ENCODE peak calls at places on chromosomes 6 and 20, in five cellular contexts. One of them, this sample, is unnamed.

GRCh38 chr6:12233693-12234551 is 56.2 kb upstream of the EDN1 start:
- DNase-seq in K562: peak
- DNase-seq in HCT116: peak
- DNase-seq in GM12878: peak
- DNase-seq in H1: peak
- DNase-seq in this sample: peak

GRCh38 chr20:17171750-17172149 is 55.1 kb upstream of the PCSK2 start:
- DNase-seq in K562: no peak
- DNase-seq in HCT116: no peak
- DNase-seq in GM12878: no peak
- DNase-seq in H1: no peak
- DNase-seq in this sample: no peak

GRCh38 chr20:36645998-36646397 is at the start of gene SLA2:
- DNase-seq in K562: no peak
- DNase-seq in HCT116: no peak
- DNase-seq in GM12878: no peak
- DNase-seq in H1: no peak
- DNase-seq in this sample: no peak

GRCh38 chr6:28742668-28743270 is 181.0 kb downstream of the TRIM27 start:
- DNase-seq in K562: peak
- DNase-seq in HCT116: peak
- DNase-seq in GM12878: no peak
- DNase-seq in H1: peak
- DNase-seq in this sample: peak

GRCh38 chr6:3566812-3567211 is 110.0 kb upstream of the SLC22A23 start:
- DNase-seq in K562: no peak
- DNase-seq in HCT116: no peak
- DNase-seq in GM12878: no peak
- DNase-seq in H1: no peak
- DNase-seq in this sample: peak

GRCh38 chr20:34639755-34640222 is 37.1 kb downstream of the PIGU start:
- DNase-seq in K562: no peak
- DNase-seq in HCT116: no peak
- DNase-seq in GM12878: no peak
- DNase-seq in H1: no peak
- DNase-seq in this sample: no peak

GRCh38 chr20:60116128-60116909 is 158.1 kb downstream of the CDH26 start:
- DNase-seq in K562: peak
- DNase-seq in HCT116: no peak
- DNase-seq in GM12878: no peak
- DNase-seq in H1: no peak
- DNase-seq in this sample: no peak

GRCh38 chr6:81450180-81450579 is 302.3 kb downstream of the TENT5A start:
- DNase-seq in K562: no peak
- DNase-seq in HCT116: peak
- DNase-seq in GM12878: no peak
- DNase-seq in H1: no peak
- DNase-seq in this sample: peak

GRCh38 chr6:144264270-144265060 is 20.7 kb upstream of the UTRN start:
- DNase-seq in K562: no peak
- DNase-seq in HCT116: peak
- DNase-seq in GM12878: no peak
- DNase-seq in H1: no peak
- DNase-seq in this sample: peak

GRCh38 chr6:129936329-129937165 is 75.4 kb upstream of the TMEM244 start:
- DNase-seq in K562: peak
- DNase-seq in HCT116: peak
- DNase-seq in GM12878: peak
- DNase-seq in H1: peak
- DNase-seq in this sample: peak

GRCh38 chr6:38012573-38012972 is 193.0 kb downstream of the ZFAND3 start:
- DNase-seq in K562: peak
- DNase-seq in HCT116: peak
- DNase-seq in GM12878: no peak
- DNase-seq in H1: peak
- DNase-seq in this sample: peak

GRCh38 chr6:15879372-15880261 is 216.8 kb upstream of the DTNBP1 start:
- DNase-seq in K562: peak
- DNase-seq in HCT116: no peak
- DNase-seq in GM12878: no peak
- DNase-seq in H1: no peak
- DNase-seq in this sample: peak

GRCh38 chr6:110886555-110887167 is 12.1 kb downstream of the AMD1 start:
- DNase-seq in K562: no peak
- DNase-seq in HCT116: no peak
- DNase-seq in GM12878: no peak
- DNase-seq in H1: no peak
- DNase-seq in this sample: no peak

GRCh38 chr20:199996-200395 is 10.5 kb upstream of the DEFB128 start:
- DNase-seq in K562: no peak
- DNase-seq in HCT116: no peak
- DNase-seq in GM12878: no peak
- DNase-seq in H1: no peak
- DNase-seq in this sample: no peak

GRCh38 chr6:4319992-4320683 is 184.8 kb upstream of the ECI2 start:
- DNase-seq in K562: no peak
- DNase-seq in HCT116: no peak
- DNase-seq in GM12878: no peak
- DNase-seq in H1: no peak
- DNase-seq in this sample: peak

GRCh38 chr6:149840345-149841075 is 23.6 kb downstream of the LRP11 start:
- DNase-seq in K562: peak
- DNase-seq in HCT116: peak
- DNase-seq in GM12878: no peak
- DNase-seq in H1: no peak
- DNase-seq in this sample: peak

GRCh38 chr6:155939253-155939652 is 483.6 kb upstream of the NOX3 start:
- DNase-seq in K562: no peak
- DNase-seq in HCT116: no peak
- DNase-seq in GM12878: no peak
- DNase-seq in H1: no peak
- DNase-seq in this sample: no peak

GRCh38 chr20:20611165-20611564 is 101.3 kb downstream of the RALGAPA2 start:
- DNase-seq in K562: no peak
- DNase-seq in HCT116: no peak
- DNase-seq in GM12878: no peak
- DNase-seq in H1: no peak
- DNase-seq in this sample: no peak

GRCh38 chr20:45118028-45118427 is 3.1 kb upstream of the WFDC5 start:
- DNase-seq in K562: no peak
- DNase-seq in HCT116: no peak
- DNase-seq in GM12878: no peak
- DNase-seq in H1: no peak
- DNase-seq in this sample: no peak

GRCh38 chr6:44733146-44733545 is 345.6 kb downstream of the CDC5L start:
- DNase-seq in K562: no peak
- DNase-seq in HCT116: no peak
- DNase-seq in GM12878: no peak
- DNase-seq in H1: no peak
- DNase-seq in this sample: no peak

GRCh38 chr6:109362102-109362884 is 20.0 kb downstream of the CD164 start:
- DNase-seq in K562: no peak
- DNase-seq in HCT116: no peak
- DNase-seq in GM12878: no peak
- DNase-seq in H1: no peak
- DNase-seq in this sample: no peak

GRCh38 chr6:139577991-139578604 is 203.7 kb upstream of the CITED2 start:
- DNase-seq in K562: no peak
- DNase-seq in HCT116: no peak
- DNase-seq in GM12878: no peak
- DNase-seq in H1: no peak
- DNase-seq in this sample: peak

GRCh38 chr6:126055449-126055848 is 69.1 kb downstream of the TRMT11 start:
- DNase-seq in K562: no peak
- DNase-seq in HCT116: no peak
- DNase-seq in GM12878: no peak
- DNase-seq in H1: no peak
- DNase-seq in this sample: no peak

GRCh38 chr6:126056355-126057004 is 70.1 kb downstream of the TRMT11 start:
- DNase-seq in K562: peak
- DNase-seq in HCT116: no peak
- DNase-seq in GM12878: no peak
- DNase-seq in H1: no peak
- DNase-seq in this sample: no peak

GRCh38 chr6:126052485-126052884 is 66.1 kb downstream of the TRMT11 start:
- DNase-seq in K562: no peak
- DNase-seq in HCT116: no peak
- DNase-seq in GM12878: no peak
- DNase-seq in H1: no peak
- DNase-seq in this sample: no peak

GRCh38 chr6:126054258-126054702 is 67.9 kb downstream of the TRMT11 start:
- DNase-seq in K562: peak
- DNase-seq in HCT116: no peak
- DNase-seq in GM12878: no peak
- DNase-seq in H1: no peak
- DNase-seq in this sample: no peak

DNA sequence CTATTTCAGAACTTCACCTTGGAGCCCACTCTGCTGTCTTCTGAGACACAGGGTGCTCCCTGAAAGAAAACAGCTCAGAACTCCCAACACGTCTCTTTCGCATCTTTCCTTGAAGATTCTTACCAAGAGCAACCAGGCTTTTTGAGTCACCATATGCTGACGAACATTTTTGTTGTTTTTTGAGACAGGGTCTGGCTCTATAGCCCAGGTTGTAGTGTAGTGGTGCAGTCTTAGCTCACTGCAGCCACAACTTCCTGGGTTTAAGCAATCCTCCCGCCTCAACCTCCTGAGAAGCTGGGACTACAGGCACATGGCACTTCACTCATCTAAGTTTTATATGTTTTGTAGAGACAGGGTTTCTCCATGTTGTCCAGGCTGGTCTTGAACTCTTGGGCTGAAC is 68.5 kb downstream of the TRMT11 start:
- DNase-seq in K562: no peak
- DNase-seq in HCT116: no peak
- DNase-seq in GM12878: no peak
- DNase-seq in H1: no peak
- DNase-seq in this sample: no peak
- TF ChIP-seq CEBPB in K562: no peak
- TF ChIP-seq CEBPB in HCT116: no peak
- TF ChIP-seq CEBPB in GM12878: no peak
- TF ChIP-seq CEBPB in H1: no peak
- TF ChIP-seq CEBPB in this sample: no peak

DNA sequence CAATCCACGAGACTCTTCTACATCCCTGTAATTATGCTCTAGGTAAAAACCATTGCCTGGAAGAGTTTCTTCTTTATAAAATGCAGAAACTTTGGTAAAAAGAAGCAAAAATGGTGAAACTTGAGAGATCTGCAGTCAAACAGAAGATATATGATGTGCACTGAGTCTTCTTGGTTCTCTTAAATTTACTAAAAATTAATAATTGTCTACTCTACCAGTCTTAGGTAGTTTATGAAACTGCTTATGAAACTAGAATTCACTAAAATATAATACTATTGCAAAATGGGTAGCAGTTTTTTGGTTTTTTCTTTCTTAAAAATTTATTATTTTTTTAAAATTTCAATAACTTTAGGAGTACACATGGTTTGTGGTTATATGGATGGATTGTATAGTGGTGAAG is 519.1 kb upstream of the SOX4 start:
- DNase-seq in K562: no peak
- DNase-seq in HCT116: no peak
- DNase-seq in GM12878: no peak
- DNase-seq in H1: no peak
- DNase-seq in this sample: no peak
- TF ChIP-seq CEBPB in K562: no peak
- TF ChIP-seq CEBPB in HCT116: no peak
- TF ChIP-seq CEBPB in GM12878: no peak
- TF ChIP-seq CEBPB in H1: no peak
- TF ChIP-seq CEBPB in this sample: no peak

GRCh38 chr6:158161566-158162254 is 6.4 kb downstream of the SERAC1 start:
- DNase-seq in K562: no peak
- DNase-seq in HCT116: no peak
- DNase-seq in GM12878: no peak
- DNase-seq in H1: no peak
- DNase-seq in this sample: no peak
- TF ChIP-seq CEBPB in K562: no peak
- TF ChIP-seq CEBPB in HCT116: no peak
- TF ChIP-seq CEBPB in GM12878: no peak
- TF ChIP-seq CEBPB in H1: no peak
- TF ChIP-seq CEBPB in this sample: no peak

DNA sequence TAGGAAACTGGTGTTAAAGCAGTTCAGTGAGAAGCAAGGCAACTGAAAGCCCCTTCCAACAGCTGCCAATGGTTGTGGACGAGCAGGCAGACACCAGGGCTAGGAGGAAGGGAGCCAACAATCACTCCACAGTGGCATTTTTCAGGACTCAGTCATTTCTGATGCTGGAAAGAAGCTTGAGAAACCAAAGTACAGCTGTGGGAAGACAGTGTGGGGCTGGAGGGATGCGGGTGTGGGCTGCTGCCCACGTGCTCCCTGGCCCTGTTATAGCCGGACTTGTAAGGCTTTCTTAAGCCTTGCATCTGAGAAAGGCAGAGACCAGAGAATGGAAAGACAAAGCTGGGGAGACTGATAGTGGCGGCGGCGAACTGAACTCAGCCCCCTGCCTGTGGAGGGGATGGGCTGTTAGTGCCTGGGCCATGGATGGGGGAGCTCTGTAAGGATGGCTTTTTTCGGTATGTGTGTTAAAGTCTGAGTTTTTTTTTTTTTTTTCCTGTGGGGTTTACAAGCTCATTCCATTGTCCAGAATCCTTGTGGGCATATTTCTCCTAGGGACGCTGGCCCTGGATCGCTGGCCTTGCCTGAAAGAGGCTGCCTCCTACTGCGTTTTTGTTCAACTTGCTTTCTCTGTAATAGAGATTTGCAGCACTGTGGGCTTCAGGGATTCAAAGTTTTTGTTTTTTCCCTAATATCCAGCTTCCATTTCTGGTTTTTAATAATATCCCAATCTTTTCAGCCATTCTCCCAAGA is 91.7 kb downstream of the GJA10 start:
- DNase-seq in K562: peak
- DNase-seq in HCT116: no peak
- DNase-seq in GM12878: no peak
- DNase-seq in H1: no peak
- DNase-seq in this sample: peak
- TF ChIP-seq CEBPB in K562: no peak
- TF ChIP-seq CEBPB in HCT116: no peak
- TF ChIP-seq CEBPB in GM12878: no peak
- TF ChIP-seq CEBPB in H1: no peak
- TF ChIP-seq CEBPB in this sample: peak

DNA sequence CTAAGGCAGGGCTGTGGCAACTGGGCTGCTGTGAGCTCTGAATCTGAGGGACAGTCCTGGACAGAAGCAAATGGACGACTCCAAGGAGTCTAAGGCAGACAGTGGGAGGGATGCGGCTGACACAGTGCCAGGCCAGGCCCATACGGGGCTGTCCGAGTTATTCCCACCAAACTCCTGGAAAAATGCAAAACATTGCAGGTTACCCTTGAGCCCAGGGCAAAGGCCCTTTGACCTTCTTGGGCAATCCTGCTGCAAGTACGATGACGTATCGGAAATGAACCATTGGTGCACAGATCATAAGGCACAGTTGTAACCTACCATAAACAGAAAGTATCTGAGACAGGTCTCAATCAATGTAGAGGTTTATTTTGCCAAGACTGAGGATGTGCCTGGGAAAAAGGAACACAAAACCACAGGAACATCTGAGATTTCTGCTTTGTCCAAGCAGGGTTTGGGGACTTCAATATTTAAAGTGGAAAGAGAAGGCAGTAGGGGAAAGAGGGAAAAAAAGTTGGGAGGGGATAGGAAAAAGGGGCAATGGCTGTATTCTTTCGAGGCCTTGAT is 118.9 kb downstream of the DACT2 start:
- DNase-seq in K562: no peak
- DNase-seq in HCT116: no peak
- DNase-seq in GM12878: no peak
- DNase-seq in H1: no peak
- DNase-seq in this sample: no peak
- TF ChIP-seq CEBPB in K562: no peak
- TF ChIP-seq CEBPB in HCT116: no peak
- TF ChIP-seq CEBPB in GM12878: no peak
- TF ChIP-seq CEBPB in H1: no peak
- TF ChIP-seq CEBPB in this sample: no peak